ENCODE peak calls at places on chromosome 3, in eight cellular contexts. U is H1, Q is transverse colon, R is suprapubic skin, D is sigmoid colon, C is K562, T is esophagus muscularis mucosa, A is upper lobe of left lung. B is an unnamed sample.

GRCh38 chr3:23671901-23672589 is 133.7 kb upstream of the UBE2E1 start:
- DNase-seq in C (no peak), A (peak; percentile 25), Q (peak; percentile 79), U (no peak), R (no peak), T (no peak), D (no peak), B (peak; percentile 36)

GRCh38 chr3:87397210-87397609 is 120.8 kb upstream of the POU1F1 start:
- DNase-seq in Q (no peak), R (no peak), T (no peak), A (no peak), D (no peak), C (no peak), U (no peak), B (no peak)

GRCh38 chr3:193301441-193301840 is 60.4 kb downstream of the PLAAT1 start:
- DNase-seq in R (no peak), C (no peak), D (no peak), T (no peak), A (no peak), Q (no peak), U (no peak), B (no peak)

GRCh38 chr3:165729756-165730155 is 107.5 kb downstream of the BCHE start:
- DNase-seq in U (no peak), R (no peak), A (no peak), C (no peak), D (no peak), Q (no peak), T (no peak), B (no peak)

GRCh38 chr3:129045675-129046036 is 14.9 kb upstream of the GP9 start:
- DNase-seq in U (no peak), D (peak; percentile 65), R (no peak), A (peak; percentile 45), T (no peak), Q (no peak), C (no peak), B (no peak)

GRCh38 chr3:195224980-195225580 is 45.9 kb downstream of the XXYLT1 start:
- DNase-seq in A (peak; percentile 15), C (no peak), T (no peak), R (peak; percentile 64), D (peak; percentile 29), U (peak; percentile 44), Q (no peak), B (peak; percentile 7)

GRCh38 chr3:67414740-67415139 is 239.7 kb downstream of the SUCLG2 start:
- DNase-seq in C (no peak), D (no peak), R (no peak), A (peak; percentile 58), Q (no peak), U (no peak), T (no peak), B (no peak)

GRCh38 chr3:129735638-129736037 is 129.2 kb upstream of the PLXND1 start:
- DNase-seq in T (no peak), Q (no peak), R (no peak), D (no peak), C (no peak), U (no peak), A (no peak), B (no peak)

GRCh38 chr3:47950453-47950852 is 65.8 kb downstream of the MAP4 start:
- DNase-seq in C (no peak), U (no peak), A (no peak), T (no peak), R (no peak), D (no peak), Q (no peak), B (no peak)

GRCh38 chr3:156341831-156342416 is 213.0 kb downstream of the SSR3 start:
- DNase-seq in T (no peak), Q (no peak), D (no peak), A (no peak), R (no peak), U (no peak), C (no peak), B (no peak)

GRCh38 chr3:192864943-192865342 is 52.7 kb downstream of the MB21D2 start:
- DNase-seq in D (peak; percentile 67), Q (no peak), T (no peak), C (no peak), U (no peak), A (no peak), R (no peak), B (no peak)

GRCh38 chr3:64103131-64103530 is 79.8 kb upstream of the PSMD6 start:
- DNase-seq in Q (no peak), C (no peak), D (no peak), T (no peak), R (no peak), U (no peak), A (no peak), B (no peak)

GRCh38 chr3:164640586-164640985 is 437.7 kb downstream of the SI start:
- DNase-seq in D (no peak), R (no peak), C (no peak), U (no peak), Q (no peak), A (no peak), T (no peak), B (no peak)

GRCh38 chr3:167507954-167508353 is 34.1 kb upstream of the SERPINI2 start:
- DNase-seq in D (no peak), T (no peak), C (no peak), U (no peak), Q (no peak), R (no peak), A (no peak), B (no peak)

GRCh38 chr3:82736696-82737277 is 975.3 kb upstream of the GBE1 start:
- DNase-seq in D (no peak), U (no peak), Q (no peak), T (no peak), A (no peak), C (no peak), R (no peak), B (no peak)

GRCh38 chr3:43879166-43879565 is 188.4 kb downstream of the ABHD5 start:
- DNase-seq in Q (no peak), U (peak; percentile 63), D (no peak), R (no peak), C (no peak), T (no peak), A (peak; percentile 39), B (peak; percentile 31)

GRCh38 chr3:138781012-138781470 is 53.7 kb downstream of the PIK3CB start:
- DNase-seq in A (no peak), Q (no peak), C (no peak), T (no peak), U (no peak), R (no peak), D (no peak), B (peak; percentile 29)

GRCh38 chr3:108088697-108089096 is 2.1 kb downstream of the CD47 start:
- DNase-seq in R (no peak), T (no peak), C (no peak), A (no peak), U (no peak), Q (no peak), D (no peak), B (no peak)
- TF ChIP-seq EP300 in R (no peak), T (no peak), C (no peak), A (no peak), U (no peak), Q (no peak), D (no peak), B (no peak)

GRCh38 chr3:71859128-71859519 is 74.2 kb upstream of the PROK2 start:
- DNase-seq in A (peak; percentile 41), Q (no peak), T (no peak), C (no peak), R (no peak), D (no peak), U (no peak), B (no peak)
- TF ChIP-seq CTCF in A (peak; percentile 30), Q (no peak), T (peak; percentile 51), C (peak; percentile 41), R (no peak), D (peak; percentile 7), U (peak; percentile 77), B (peak; percentile 19)

DNA sequence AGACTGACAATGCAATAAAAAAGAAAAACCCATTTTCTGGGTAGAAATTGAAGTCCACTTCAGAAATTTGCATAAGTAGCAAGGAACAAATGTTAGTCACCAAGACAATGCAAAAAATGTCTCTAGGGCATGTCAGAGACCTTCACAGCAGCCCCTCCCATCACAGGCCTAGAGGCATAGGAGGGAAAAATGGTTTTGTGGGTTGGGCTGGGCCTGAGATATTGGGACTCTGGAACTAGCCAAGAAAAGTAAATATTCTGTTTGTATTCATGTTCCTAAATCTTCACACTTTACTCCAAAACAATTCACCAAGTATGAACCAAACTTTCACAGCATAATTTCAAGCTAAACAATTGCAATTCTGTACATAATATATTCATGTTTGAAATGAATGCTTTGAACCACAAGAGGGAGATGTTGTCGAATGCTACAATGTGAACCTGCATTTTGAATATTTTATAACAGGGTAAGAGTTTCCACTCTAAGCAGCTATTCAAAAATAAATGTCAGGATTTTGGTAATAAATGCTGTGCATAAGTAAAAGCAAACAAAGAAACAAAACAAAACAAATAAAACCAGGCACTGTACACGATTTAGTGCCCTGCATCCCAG is 429.2 kb downstream of the OTOL1 start:
- DNase-seq in U (no peak), R (no peak), A (no peak), T (no peak), D (no peak), C (no peak), Q (no peak), B (no peak)
- TF ChIP-seq POLR2AphosphoS5 in U (no peak), R (no peak), A (no peak), T (no peak), D (no peak), C (no peak), Q (no peak), B (no peak)

GRCh38 chr3:279325-279724 is 82.8 kb downstream of the CHL1 start:
- DNase-seq in D (no peak), U (no peak), C (no peak), A (no peak), R (no peak), T (no peak), Q (no peak), B (no peak)

GRCh38 chr3:284316-284715 is 87.8 kb downstream of the CHL1 start:
- DNase-seq in R (no peak), C (no peak), T (no peak), A (no peak), D (no peak), Q (no peak), U (no peak), B (no peak)

GRCh38 chr3:277873-278272 is 81.3 kb downstream of the CHL1 start:
- DNase-seq in R (no peak), C (no peak), U (no peak), T (no peak), A (no peak), D (no peak), Q (no peak), B (no peak)

GRCh38 chr3:280691-281090 is 84.1 kb downstream of the CHL1 start:
- DNase-seq in C (no peak), A (no peak), U (no peak), T (no peak), Q (no peak), D (no peak), R (no peak), B (no peak)

DNA sequence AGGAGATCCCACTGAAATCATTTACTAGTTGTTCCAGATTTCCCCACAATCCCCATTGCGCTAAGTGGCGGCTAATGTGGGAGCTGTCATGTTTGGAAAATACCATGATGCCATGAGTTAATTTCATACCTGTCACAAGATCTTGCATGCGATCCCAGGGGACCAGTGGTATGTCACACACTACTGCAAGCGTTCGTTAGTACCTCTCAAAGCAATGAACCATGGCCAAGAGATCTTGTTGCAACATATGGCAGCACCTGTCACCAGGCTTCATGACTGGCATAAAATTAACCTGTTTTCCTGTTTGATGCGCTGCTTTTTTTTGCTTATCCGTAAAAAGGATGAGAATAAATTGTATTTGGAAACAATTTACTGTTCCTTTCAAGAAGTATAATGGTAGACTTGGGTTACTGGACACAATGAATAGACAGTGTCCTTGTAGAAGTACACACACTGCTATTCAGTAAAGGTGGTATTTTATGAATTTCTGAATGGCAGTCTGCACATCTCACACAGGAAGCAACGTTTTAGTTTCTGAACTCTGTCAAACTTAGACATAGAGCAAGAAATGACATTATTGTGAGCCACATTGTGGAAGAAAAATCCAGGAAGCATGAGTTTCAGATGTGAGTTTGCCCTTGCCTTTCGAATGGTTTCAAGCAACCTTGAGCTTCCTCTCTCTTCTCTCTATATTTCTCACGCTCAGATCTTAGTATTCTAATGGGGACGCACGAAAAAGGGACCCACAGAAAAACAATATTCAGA is 81.9 kb downstream of the CHL1 start:
- DNase-seq in T (no peak), U (no peak), D (no peak), C (no peak), R (no peak), Q (peak; percentile 8), A (no peak), B (no peak)
- TF ChIP-seq EP300 in T (no peak), U (no peak), D (no peak), C (no peak), R (no peak), Q (no peak), A (no peak), B (no peak)